ENCODE peak calls at places on chromosomes 11 and 22, in seven cellular contexts. M, G, I, R, L, Q and D are unnamed samples.

GRCh38 chr11:70490723-70491558 is 92.6 kb downstream of the CTTN start:
- DNase-seq in M (no peak), G (no peak), L (no peak), Q (no peak), I (no peak), R (no peak), D (no peak)

GRCh38 chr22:35205956-35206355 is 51.3 kb upstream of the HMGXB4 start:
- DNase-seq in L (no peak), I (no peak), Q (peak; percentile 33), R (no peak), M (no peak), G (no peak), D (no peak)

GRCh38 chr22:27573992-27574391 is 227.6 kb downstream of the MN1 start:
- DNase-seq in L (no peak), M (no peak), R (no peak), G (no peak), Q (no peak), I (no peak), D (no peak)

GRCh38 chr11:69335461-69336386 is 41.8 kb downstream of the MYEOV start:
- DNase-seq in I (no peak), M (no peak), Q (no peak), L (no peak), G (peak; percentile 7), R (no peak), D (no peak)

GRCh38 chr11:133038850-133039249 is 493.5 kb downstream of the OPCML start:
- DNase-seq in Q (peak; percentile 11), G (no peak), R (no peak), L (no peak), I (no peak), M (no peak), D (no peak)

GRCh38 chr11:11163256-11163655 is 189.8 kb downstream of the CSNK2A3 start:
- DNase-seq in Q (no peak), R (no peak), G (no peak), I (no peak), L (no peak), M (no peak), D (no peak)

GRCh38 chr22:34997921-34998320 is 68.0 kb upstream of the ISX start:
- DNase-seq in L (no peak), R (no peak), I (no peak), Q (no peak), M (no peak), G (no peak), D (no peak)

GRCh38 chr22:27480487-27480886 is 321.1 kb downstream of the MN1 start:
- DNase-seq in R (no peak), I (no peak), L (peak; percentile 13), G (no peak), M (no peak), Q (no peak), D (no peak)

GRCh38 chr11:67439321-67440228 is 2.1 kb upstream of the PTPRCAP start:
- DNase-seq in I (no peak), M (no peak), L (no peak), R (no peak), Q (peak; percentile 20), G (no peak), D (no peak)

GRCh38 chr11:3153291-3153861 is 11.7 kb downstream of the OSBPL5 start:
- DNase-seq in G (no peak), M (no peak), R (no peak), Q (no peak), I (no peak), L (no peak), D (no peak)

GRCh38 chr11:12995211-12995610 is 13.9 kb upstream of the RASSF10 start:
- DNase-seq in R (no peak), M (no peak), G (no peak), I (no peak), Q (no peak), L (no peak), D (no peak)

GRCh38 chr11:106311531-106312230 is 234.2 kb downstream of the AASDHPPT start:
- DNase-seq in R (no peak), M (no peak), G (no peak), I (no peak), Q (no peak), L (no peak), D (no peak)

GRCh38 chr11:118530180-118530682 is 761 bp upstream of the TMEM25 start:
- DNase-seq in R (no peak), I (no peak), Q (peak; percentile 14), L (no peak), G (no peak), M (no peak), D (no peak)

GRCh38 chr11:107549253-107549953 is 16.1 kb downstream of the ALKBH8 start:
- DNase-seq in G (peak; percentile 28), I (no peak), Q (peak; percentile 40), M (peak; percentile 12), L (no peak), R (peak; percentile 36), D (peak; percentile 20)

GRCh38 chr11:19696073-19696472 is 16.6 kb upstream of the NAV2 start:
- DNase-seq in M (no peak), R (no peak), Q (peak; percentile 50), L (no peak), I (no peak), G (no peak), D (no peak)

GRCh38 chr11:111298466-111299110 is at the start of gene POU2AF3:
- DNase-seq in I (no peak), Q (no peak), G (no peak), R (no peak), M (no peak), L (peak; percentile 42), D (no peak)

GRCh38 chr11:100752371-100753073 is 65.4 kb downstream of the ARHGAP42 start:
- DNase-seq in G (no peak), Q (no peak), I (no peak), R (no peak), L (no peak), M (no peak), D (no peak)

GRCh38 chr11:5197538-5197937 is 2.9 kb downstream of the OR51V1 start:
- DNase-seq in M (no peak), Q (no peak), G (no peak), I (no peak), R (no peak), L (no peak), D (no peak)

GRCh38 chr11:1750481-1750839 is at the start of gene IFITM10:
- DNase-seq in R (no peak), I (no peak), Q (no peak), G (no peak), M (no peak), L (no peak), D (no peak)

GRCh38 chr11:27699926-27700350 is 317 bp downstream of the BDNF start:
- DNase-seq in R (no peak), G (no peak), M (no peak), Q (no peak), L (no peak), I (no peak), D (no peak)

GRCh38 chr11:112822478-112823274 is 138.5 kb upstream of the NCAM1 start:
- DNase-seq in R (no peak), Q (no peak), I (no peak), L (no peak), G (no peak), M (no peak), D (peak; percentile 89)

GRCh38 chr11:117870176-117870952 is 6.1 kb downstream of the FXYD6 start:
- DNase-seq in R (no peak), G (no peak), M (no peak), L (peak; percentile 52), Q (no peak), I (no peak), D (no peak)

GRCh38 chr11:31619980-31620379 is 110.4 kb downstream of the ELP4 start:
- DNase-seq in Q (no peak), M (peak; percentile 1), R (no peak), L (no peak), G (no peak), I (no peak), D (no peak)

GRCh38 chr11:63017306-63017974 is 1.8 kb upstream of the SLC22A8 start:
- DNase-seq in R (no peak), M (no peak), G (no peak), I (no peak), Q (no peak), L (no peak), D (no peak)

GRCh38 chr11:67312187-67313021 is 9.1 kb downstream of the SSH3 start:
- DNase-seq in G (no peak), M (no peak), R (peak; percentile 23), I (no peak), L (no peak), Q (peak; percentile 97), D (no peak)